ENCODE peak calls at places on chromosomes 11 and 22, in six cellular contexts. Z, A, H, T, V and E are unnamed samples.

GRCh38 chr22:50548046-50548912 is 2.6 kb downstream of the KLHDC7B start:
- DNase-seq in V (no peak), A (peak; percentile 76), Z (no peak), H (peak; percentile 58), T (no peak), E (no peak)

GRCh38 chr22:44893731-44894080 is 116.1 kb downstream of the PHF21B start:
- DNase-seq in A (no peak), Z (no peak), V (no peak), T (no peak), H (no peak), E (no peak)

GRCh38 chr22:50731811-50732624 is 6.0 kb upstream of the ACR start:
- DNase-seq in H (peak; percentile 52), T (peak; percentile 16), V (no peak), A (peak; percentile 70), Z (peak; percentile 56), E (no peak)

GRCh38 chr11:86938900-86939880 is 16.0 kb downstream of the FZD4 start:
- DNase-seq in Z (peak; percentile 83), V (no peak), A (no peak), T (peak; percentile 60), H (no peak), E (no peak)

GRCh38 chr11:34341096-34341495 is 16.7 kb downstream of the ABTB2 start:
- DNase-seq in A (no peak), T (no peak), Z (no peak), H (no peak), V (no peak), E (no peak)

GRCh38 chr22:30506507-30506968 is 1.0 kb upstream of the SEC14L4 start:
- DNase-seq in H (peak; percentile 77), T (no peak), Z (no peak), A (no peak), V (no peak), E (no peak)

GRCh38 chr11:32584921-32585320 is 1.3 kb downstream of the EIF3M start:
- DNase-seq in V (no peak), A (no peak), Z (peak; percentile 7), T (no peak), H (no peak), E (no peak)

GRCh38 chr22:27785818-27786217 is 15.7 kb downstream of the MN1 start:
- DNase-seq in A (no peak), T (no peak), Z (no peak), V (no peak), H (no peak), E (no peak)

GRCh38 chr22:30556388-30556787 is 9.8 kb upstream of the SEC14L6 start:
- DNase-seq in Z (peak; percentile 9), T (no peak), A (peak; percentile 21), V (no peak), H (no peak), E (no peak)

GRCh38 chr11:63619967-63620366 is 5.7 kb upstream of the PLAAT3 start:
- DNase-seq in V (no peak), T (no peak), Z (no peak), A (no peak), H (no peak), E (no peak)

GRCh38 chr11:63837027-63837688 is 1.8 kb upstream of the MARK2 start:
- DNase-seq in Z (peak; percentile 96), T (peak; percentile 60), A (peak; percentile 84), H (peak; percentile 73), V (no peak), E (no peak)

GRCh38 chr11:44264126-44264749 is 45.7 kb downstream of the ALX4 start:
- DNase-seq in V (no peak), H (no peak), A (no peak), T (no peak), Z (no peak), E (no peak)

GRCh38 chr11:132721526-132721925 is 810.8 kb downstream of the OPCML start:
- DNase-seq in Z (no peak), T (no peak), H (no peak), V (no peak), A (no peak), E (no peak)

GRCh38 chr11:69027704-69028372 is 14.8 kb upstream of the MRGPRF start:
- DNase-seq in H (peak; percentile 77), Z (no peak), A (no peak), T (no peak), V (no peak), E (no peak)

GRCh38 chr11:69638941-69639681 is 1.8 kb upstream of the CCND1 start:
- DNase-seq in A (peak; percentile 49), H (peak; percentile 95), Z (peak; percentile 99), T (peak; percentile 96), V (peak; percentile 89), E (peak; percentile 76)

GRCh38 chr22:30044369-30044768 is 35.9 kb upstream of the HORMAD2 start:
- DNase-seq in A (no peak), V (peak; percentile 35), H (no peak), Z (peak; percentile 71), T (peak; percentile 86), E (peak; percentile 72)

GRCh38 chr11:71962428-71963038 is 33.7 kb downstream of the RNF121 start:
- DNase-seq in V (peak; percentile 23), Z (peak; percentile 27), H (no peak), T (peak; percentile 20), A (no peak), E (no peak)

GRCh38 chr22:50045211-50046018 is 12.7 kb downstream of the TTLL8 start:
- DNase-seq in V (no peak), H (no peak), T (no peak), A (no peak), Z (no peak), E (no peak)

GRCh38 chr11:128733440-128734115 is 39.7 kb downstream of the FLI1 start:
- DNase-seq in Z (no peak), A (peak; percentile 58), H (no peak), T (peak; percentile 47), V (no peak), E (no peak)

GRCh38 chr22:31082606-31083376 is 1.7 kb downstream of the SMTN start:
- DNase-seq in A (peak; percentile 88), H (no peak), Z (peak; percentile 56), V (no peak), T (peak; percentile 58), E (no peak)

GRCh38 chr11:103993502-103993901 is 42.9 kb upstream of the DDI1 start:
- DNase-seq in Z (no peak), T (no peak), A (no peak), H (no peak), V (no peak), E (no peak)

GRCh38 chr11:86523738-86524602 is 148.4 kb downstream of the ME3 start:
- DNase-seq in Z (peak; percentile 95), A (no peak), H (no peak), V (no peak), T (peak; percentile 92), E (peak; percentile 92)

GRCh38 chr11:120471131-120471530 is 40.4 kb upstream of the GRIK4 start:
- DNase-seq in Z (peak; percentile 13), A (no peak), V (peak; percentile 64), H (no peak), T (peak; percentile 75), E (peak; percentile 83)

GRCh38 chr11:2198621-2199365 is 27.2 kb upstream of the TH start:
- DNase-seq in Z (no peak), T (no peak), H (no peak), A (no peak), V (no peak), E (no peak)

GRCh38 chr11:113553235-113553634 is 78.0 kb upstream of the DRD2 start:
- DNase-seq in T (peak; percentile 78), V (peak; percentile 98), A (no peak), Z (peak; percentile 93), H (no peak), E (peak; percentile 95)

GRCh38 chr11:64918056-64918455 is 1.0 kb upstream of the ATG2A start:
- DNase-seq in T (peak; percentile 59), A (peak; percentile 33), Z (peak; percentile 51), V (peak; percentile 31), H (no peak), E (no peak)
- TF ChIP-seq CTCF in T (peak; percentile 58), A (peak; percentile 20), Z (peak; percentile 60), V (peak; percentile 35), H (no peak), E (peak; percentile 22)

GRCh38 chr22:19467912-19468311 is 11.1 kb downstream of the UFD1 start:
- DNase-seq in A (no peak), T (no peak), H (no peak), Z (no peak), V (no peak), E (no peak)
- TF ChIP-seq CTCF in A (no peak), T (no peak), H (no peak), Z (no peak), V (no peak), E (no peak)

GRCh38 chr11:61491736-61492395 is 16.7 kb upstream of the LRRC10B start:
- DNase-seq in V (no peak), Z (no peak), A (no peak), T (no peak), H (no peak), E (no peak)

GRCh38 chr11:61488651-61489291 is 19.8 kb upstream of the LRRC10B start:
- DNase-seq in A (no peak), T (no peak), V (no peak), Z (peak; percentile 90), H (no peak), E (no peak)

GRCh38 chr11:61486779-61487178 is 21.8 kb upstream of the LRRC10B start:
- DNase-seq in Z (peak; percentile 84), V (no peak), A (no peak), H (no peak), T (no peak), E (no peak)

GRCh38 chr11:61487342-61488025 is 21.1 kb upstream of the LRRC10B start:
- DNase-seq in A (no peak), V (no peak), T (no peak), H (no peak), Z (no peak), E (no peak)

GRCh38 chr11:61489833-61490585 is 18.5 kb upstream of the LRRC10B start:
- DNase-seq in H (no peak), V (no peak), A (no peak), T (no peak), Z (peak; percentile 25), E (no peak)
- TF ChIP-seq CTCF in H (no peak), V (no peak), A (no peak), T (no peak), Z (no peak), E (no peak)

DNA sequence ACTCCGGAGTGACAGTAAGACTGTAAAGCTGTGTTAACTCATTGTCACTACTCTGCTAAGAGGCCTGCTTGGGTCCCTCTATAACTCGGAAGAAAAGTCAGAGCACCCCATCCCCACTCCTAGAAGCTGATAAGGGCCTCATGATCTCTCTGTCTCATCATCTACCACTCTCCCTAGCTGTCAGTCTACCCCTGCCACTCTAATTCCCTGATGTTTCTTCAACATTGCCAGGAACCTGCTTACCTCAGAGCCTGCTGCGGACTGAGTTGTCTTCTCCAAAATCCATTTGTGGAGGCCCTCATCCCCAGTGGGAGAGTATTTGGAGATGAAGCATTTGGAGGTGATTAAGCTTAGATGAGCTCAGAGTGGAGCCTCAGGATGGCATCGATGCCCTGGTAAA is 1092.2 kb downstream of the TBC1D22A start:
- DNase-seq in A (no peak), Z (no peak), H (no peak), T (no peak), V (no peak), E (no peak)
- TF ChIP-seq CTCF in A (no peak), Z (no peak), H (no peak), T (no peak), V (no peak), E (no peak)

GRCh38 chr11:65851083-65851579 is 6.8 kb downstream of the CFL1 start:
- DNase-seq in H (no peak), V (no peak), Z (peak; percentile 69), T (no peak), A (peak; percentile 44), E (no peak)
- TF ChIP-seq CTCF in H (peak; percentile 33), V (peak; percentile 47), Z (peak; percentile 87), T (peak; percentile 72), A (peak; percentile 72), E (peak; percentile 54)